ENCODE peak calls at places on chromosome 3, in six cellular contexts. S, N, Z, B, D and K are unnamed samples.

GRCh38 chr3:182259579-182259978 is 533.7 kb upstream of the ATP11B start:
- DNase-seq in S (no peak), N (no peak), Z (no peak), B (no peak), D (no peak), K (no peak)

GRCh38 chr3:56375654-56376053 is 92.6 kb downstream of the ERC2 start:
- DNase-seq in S (no peak), N (no peak), Z (no peak), B (no peak), D (no peak), K (no peak)

GRCh38 chr3:31423522-31423921 is 109.2 kb upstream of the STT3B start:
- DNase-seq in S (peak; percentile 0), N (no peak), Z (peak; percentile 41), B (no peak), D (peak; percentile 66), K (no peak)

GRCh38 chr3:50378757-50379156 is 19.4 kb upstream of the TMEM115 start:
- DNase-seq in S (no peak), N (no peak), Z (no peak), B (no peak), D (no peak), K (no peak)

GRCh38 chr3:147008458-147008857 is 397.9 kb downstream of the ZIC4 start:
- DNase-seq in S (no peak), N (no peak), Z (no peak), B (no peak), D (no peak), K (no peak)

GRCh38 chr3:155239960-155240359 is 53.5 kb downstream of the STRIT1 start:
- DNase-seq in S (no peak), N (peak; percentile 63), Z (no peak), B (no peak), D (no peak), K (no peak)

GRCh38 chr3:89560546-89560945 is 453.1 kb downstream of the EPHA3 start:
- DNase-seq in S (no peak), N (no peak), Z (peak; percentile 64), B (no peak), D (peak; percentile 36), K (no peak)

GRCh38 chr3:27578032-27578431 is 93.8 kb upstream of the SLC4A7 start:
- DNase-seq in S (no peak), N (no peak), Z (peak; percentile 60), B (no peak), D (no peak), K (no peak)

GRCh38 chr3:48635222-48636021 is at the start of gene SLC26A6:
- DNase-seq in S (peak; percentile 56), N (peak; percentile 98), Z (peak; percentile 97), B (peak; percentile 96), D (peak; percentile 94), K (peak; percentile 100)

GRCh38 chr3:73719877-73720276 is 95.1 kb upstream of the PDZRN3 start:
- DNase-seq in S (peak; percentile 37), N (no peak), Z (peak; percentile 76), B (no peak), D (peak; percentile 58), K (no peak)

GRCh38 chr3:154684021-154684420 is 254.0 kb upstream of the GPR149 start:
- DNase-seq in S (no peak), N (no peak), Z (no peak), B (peak; percentile 25), D (no peak), K (no peak)

GRCh38 chr3:121970047-121970446 is 52.0 kb downstream of the ILDR1 start:
- DNase-seq in S (no peak), N (no peak), Z (peak; percentile 5), B (no peak), D (no peak), K (no peak)

GRCh38 chr3:195187609-195188529 is 83.1 kb downstream of the XXYLT1 start:
- DNase-seq in S (no peak), N (no peak), Z (peak; percentile 69), B (no peak), D (peak; percentile 54), K (no peak)

GRCh38 chr3:67458406-67458805 is 196.0 kb downstream of the SUCLG2 start:
- DNase-seq in S (no peak), N (no peak), Z (peak; percentile 53), B (no peak), D (peak; percentile 31), K (no peak)

GRCh38 chr3:106004841-106005240 is 136.0 kb upstream of the CBLB start:
- DNase-seq in S (no peak), N (no peak), Z (no peak), B (no peak), D (peak; percentile 26), K (no peak)

GRCh38 chr3:33848624-33849347 is 50.4 kb downstream of the PDCD6IP start:
- DNase-seq in S (no peak), N (no peak), Z (no peak), B (no peak), D (no peak), K (no peak)

GRCh38 chr3:50147861-50148260 is 7.3 kb upstream of the SEMA3F start:
- DNase-seq in S (no peak), N (no peak), Z (no peak), B (no peak), D (no peak), K (no peak)

GRCh38 chr3:88031543-88032148 is 27.2 kb downstream of the CGGBP1 start:
- DNase-seq in S (no peak), N (no peak), Z (peak; percentile 51), B (peak; percentile 60), D (peak; percentile 67), K (no peak)

GRCh38 chr3:53231532-53232511 is 24.0 kb downstream of the TKT start:
- DNase-seq in S (no peak), N (peak; percentile 37), Z (no peak), B (no peak), D (no peak), K (no peak)
- TF ChIP-seq CTCF in S (peak; percentile 13), N (no peak), Z (no peak), B (peak; percentile 56), D (no peak), K (no peak)

GRCh38 chr3:179697933-179698332 is 45.1 kb downstream of the USP13 start:
- DNase-seq in S (no peak), N (no peak), Z (no peak), B (peak; percentile 5), D (no peak), K (no peak)

GRCh38 chr3:179694731-179695130 is 41.9 kb downstream of the USP13 start:
- DNase-seq in S (no peak), N (no peak), Z (no peak), B (no peak), D (no peak), K (no peak)

GRCh38 chr3:179700716-179701115 is 47.9 kb downstream of the USP13 start:
- DNase-seq in S (no peak), N (no peak), Z (no peak), B (no peak), D (no peak), K (no peak)

GRCh38 chr3:179701176-179701827 is 48.5 kb downstream of the USP13 start:
- DNase-seq in S (no peak), N (no peak), Z (no peak), B (no peak), D (no peak), K (no peak)

GRCh38 chr3:179695672-179696313 is 43.0 kb downstream of the USP13 start:
- DNase-seq in S (no peak), N (no peak), Z (no peak), B (no peak), D (no peak), K (no peak)
- TF ChIP-seq CTCF in S (no peak), N (no peak), Z (no peak), B (no peak), D (no peak), K (no peak)

DNA sequence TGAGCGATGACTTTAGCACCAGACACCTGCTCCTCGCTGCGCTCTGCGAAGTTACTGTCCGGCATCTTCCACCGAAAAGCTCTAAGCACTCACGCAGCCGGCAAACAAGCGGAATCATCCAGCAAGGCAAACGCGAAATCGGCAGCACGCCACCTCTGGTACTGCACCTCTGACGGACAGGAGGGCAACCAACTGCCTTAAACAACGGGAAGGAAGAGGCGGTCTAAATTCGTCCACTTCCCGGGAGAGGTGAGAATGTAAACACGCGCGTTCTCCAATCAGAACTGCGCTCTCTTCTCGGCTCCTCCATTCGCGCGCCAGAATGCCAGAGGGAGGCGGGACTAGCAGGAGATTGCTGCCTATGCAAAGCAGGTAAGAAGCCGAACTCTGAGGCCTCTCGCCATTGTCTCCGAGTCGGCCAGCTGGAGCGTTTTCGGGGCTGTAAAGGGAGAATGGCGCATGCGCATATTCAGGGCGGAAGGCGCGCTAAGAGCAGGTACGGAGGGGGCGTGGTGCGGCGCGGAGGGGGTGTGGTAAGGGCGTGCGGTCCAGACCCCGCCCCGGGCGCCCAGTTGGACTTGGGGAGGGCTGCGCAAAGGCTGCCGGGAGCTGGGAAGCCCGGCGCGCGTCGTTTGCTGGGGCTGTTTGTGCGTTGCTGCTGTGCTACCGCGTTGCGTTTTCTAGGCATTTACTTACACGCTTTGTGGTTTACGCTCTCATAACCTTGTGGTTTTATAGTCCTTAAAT is at the start of the genes BTD and HACL1:
- DNase-seq in S (peak; percentile 96), N (peak; percentile 97), Z (peak; percentile 99), B (peak; percentile 100), D (peak; percentile 99), K (peak; percentile 50)
- TF ChIP-seq CTCF in S (peak; percentile 37), N (no peak), Z (peak; percentile 26), B (peak; percentile 61), D (peak; percentile 22), K (no peak)

GRCh38 chr3:129352045-129352444 is 73.4 kb downstream of the HMCES start:
- DNase-seq in S (no peak), N (no peak), Z (no peak), B (peak; percentile 39), D (no peak), K (no peak)
- TF ChIP-seq CTCF in S (no peak), N (no peak), Z (peak; percentile 18), B (peak; percentile 58), D (no peak), K (no peak)

GRCh38 chr3:59074764-59075163 is 24.9 kb upstream of the CFAP20DC start:
- DNase-seq in S (no peak), N (no peak), Z (no peak), B (no peak), D (no peak), K (no peak)
- TF ChIP-seq CTCF in S (no peak), N (no peak), Z (no peak), B (no peak), D (no peak), K (no peak)